ENCODE peak calls at places on chromosome 10, in ten cellular contexts. B is T-cell; C is bronchial epithelial cell; M is pancreas; A is occipital lobe; S is Calu3; U is GM23338; T is activated naive CD4-positive, alpha-beta T cell; N is hippocampal formation; P is ELF-1. Z is an unnamed sample.

GRCh38 chr10:16741540-16741939 is 75.7 kb downstream of the RSU1 start:
- DNase-seq in U (no peak), N (no peak), T (no peak), M (no peak), C (no peak), P (no peak), A (no peak), B (no peak), S (no peak), Z (no peak)

GRCh38 chr10:6583447-6583846 is 3.4 kb upstream of the PRKCQ start:
- DNase-seq in B (peak; percentile 47), S (no peak), C (no peak), M (no peak), T (no peak), A (no peak), U (no peak), P (no peak), N (no peak), Z (no peak)

GRCh38 chr10:4543943-4544540 is 282.0 kb upstream of the AKR1E2 start:
- DNase-seq in P (no peak), B (no peak), C (no peak), A (no peak), M (no peak), N (no peak), T (no peak), S (no peak), U (no peak), Z (no peak)

GRCh38 chr10:5666324-5667220 is at the start of gene ASB13:
- DNase-seq in N (peak; percentile 63), T (no peak), B (no peak), C (peak; percentile 13), P (peak; percentile 67), A (peak; percentile 32), S (peak; percentile 81), U (peak; percentile 87), M (peak; percentile 91), Z (no peak)

GRCh38 chr10:86079088-86079487 is 287.5 kb downstream of the GRID1 start:
- DNase-seq in C (no peak), T (no peak), S (peak; percentile 10), M (no peak), P (peak; percentile 82), A (peak; percentile 27), B (no peak), U (no peak), N (no peak), Z (no peak)

GRCh38 chr10:119737827-119738226 is 12.0 kb downstream of the INPP5F start:
- DNase-seq in C (peak; percentile 92), T (no peak), B (no peak), M (no peak), A (no peak), U (peak; percentile 47), S (peak; percentile 48), N (no peak), P (peak; percentile 36), Z (no peak)

GRCh38 chr10:54009672-54010071 is 791.4 kb downstream of the PCDH15 start:
- DNase-seq in U (no peak), B (no peak), C (no peak), S (no peak), P (no peak), T (no peak), M (no peak), A (no peak), N (no peak), Z (no peak)

GRCh38 chr10:130141878-130142277 is 5.7 kb downstream of the GLRX3 start:
- DNase-seq in P (no peak), B (no peak), U (no peak), M (no peak), S (no peak), T (no peak), A (no peak), N (no peak), C (no peak), Z (no peak)

GRCh38 chr10:132095403-132096113 is 29.8 kb downstream of the JAKMIP3 start:
- DNase-seq in U (no peak), M (no peak), B (no peak), P (no peak), S (no peak), N (no peak), T (no peak), A (no peak), C (no peak), Z (no peak)

GRCh38 chr10:132304756-132305509 is 2.8 kb downstream of the STK32C start:
- DNase-seq in U (no peak), T (no peak), N (no peak), C (no peak), A (no peak), B (no peak), M (peak; percentile 53), S (no peak), P (no peak), Z (no peak)

GRCh38 chr10:22599048-22599561 is 115.3 kb downstream of the PIP4K2A start:
- DNase-seq in N (no peak), U (no peak), T (no peak), A (no peak), M (no peak), B (no peak), S (no peak), P (no peak), C (peak; percentile 74), Z (no peak)

GRCh38 chr10:50578949-50579348 is 44.8 kb downstream of the SGMS1 start:
- DNase-seq in M (no peak), P (no peak), T (no peak), N (no peak), S (no peak), C (no peak), A (no peak), U (no peak), B (no peak), Z (no peak)

GRCh38 chr10:72058989-72059842 is 29.1 kb downstream of the SPOCK2 start:
- DNase-seq in A (no peak), M (peak; percentile 35), P (no peak), N (no peak), U (no peak), C (no peak), B (no peak), T (no peak), S (no peak), Z (no peak)

GRCh38 chr10:23525406-23525805 is 86.5 kb downstream of the OTUD1 start:
- DNase-seq in U (peak; percentile 40), B (no peak), S (peak; percentile 46), N (peak; percentile 13), P (no peak), M (no peak), A (no peak), C (peak; percentile 63), T (no peak), Z (no peak)

GRCh38 chr10:118373786-118374185 is 31.7 kb upstream of the FAM204A start:
- DNase-seq in S (no peak), N (no peak), C (peak; percentile 67), U (no peak), B (no peak), A (no peak), P (no peak), M (no peak), T (no peak), Z (no peak)

GRCh38 chr10:52652431-52653220 is 120.0 kb downstream of the MBL2 start:
- DNase-seq in C (no peak), U (no peak), N (peak; percentile 19), S (no peak), P (no peak), T (no peak), B (no peak), M (no peak), A (no peak), Z (no peak)

GRCh38 chr10:128859738-128860386 is 607.2 kb upstream of the MGMT start:
- DNase-seq in C (no peak), N (no peak), S (peak; percentile 3), A (no peak), P (no peak), T (no peak), B (no peak), U (peak; percentile 75), M (no peak), Z (no peak)

GRCh38 chr10:124032982-124033886 is 60.2 kb downstream of the CHST15 start:
- DNase-seq in U (no peak), P (no peak), N (no peak), B (no peak), A (no peak), M (no peak), S (no peak), T (no peak), C (peak; percentile 46), Z (no peak)

GRCh38 chr10:122062831-122063674 is 74.1 kb downstream of the TACC2 start:
- DNase-seq in T (no peak), P (peak; percentile 95), B (no peak), C (peak; percentile 97), S (peak; percentile 79), M (peak; percentile 92), U (peak; percentile 62), A (peak; percentile 7), N (no peak), Z (peak; percentile 12)

GRCh38 chr10:33652870-33653269 is 318.4 kb upstream of the NRP1 start:
- DNase-seq in A (no peak), N (no peak), S (no peak), M (no peak), T (no peak), P (no peak), C (no peak), B (no peak), U (no peak), Z (no peak)

GRCh38 chr10:8498881-8499280 is 444.4 kb downstream of the GATA3 start:
- DNase-seq in C (no peak), A (no peak), T (no peak), M (no peak), S (no peak), U (no peak), B (no peak), N (no peak), P (no peak), Z (no peak)

GRCh38 chr10:66714741-66715140 is 211.1 kb upstream of the LRRTM3 start:
- DNase-seq in C (peak; percentile 67), M (no peak), P (no peak), N (no peak), U (no peak), B (no peak), T (no peak), A (no peak), S (no peak), Z (no peak)

GRCh38 chr10:119517235-119518141 is 25.0 kb downstream of the RGS10 start:
- DNase-seq in B (no peak), P (no peak), S (no peak), A (no peak), T (no peak), M (no peak), N (peak; percentile 31), U (no peak), C (no peak), Z (no peak)

Z was measured in GOT3.